ENCODE peak calls at places on chromosomes 3 and 15, in five cellular contexts. W is fibroblast of lung, K is IMR-90, X is DMS153, J is GM06990. D is an unnamed sample.

GRCh38 chr3:45730409-45731154 is 41.4 kb downstream of the SACM1L start:
- DNase-seq in W (no peak), K (no peak), X (no peak), J (no peak), D (no peak)

GRCh38 chr3:54139630-54140029 is 17.3 kb downstream of the CACNA2D3 start:
- DNase-seq in X (no peak), W (no peak), K (no peak), J (no peak), D (no peak)

GRCh38 chr3:18369561-18370185 is 55.5 kb downstream of the SATB1 start:
- DNase-seq in J (no peak), K (no peak), W (peak; percentile 19), X (peak; percentile 70), D (no peak)

GRCh38 chr15:56774356-56774755 is 41.0 kb upstream of the ZNF280D start:
- DNase-seq in K (no peak), J (no peak), W (no peak), X (no peak), D (no peak)

GRCh38 chr3:102346897-102347296 is 87.9 kb upstream of the ZPLD1 start:
- DNase-seq in W (no peak), K (no peak), J (no peak), X (no peak), D (no peak)

GRCh38 chr3:59519094-59519493 is 469.3 kb upstream of the CFAP20DC start:
- DNase-seq in X (no peak), K (no peak), W (no peak), J (no peak), D (no peak)

GRCh38 chr3:113428581-113428980 is 12.7 kb downstream of the CFAP44 start:
- DNase-seq in X (no peak), K (peak; percentile 8), J (no peak), W (peak; percentile 20), D (peak; percentile 2)

GRCh38 chr15:40930430-40931299 is 1.5 kb downstream of the DLL4 start:
- DNase-seq in X (no peak), K (peak; percentile 51), W (peak; percentile 31), J (peak; percentile 68), D (peak; percentile 36)

GRCh38 chr15:78208887-78209645 is 25.3 kb downstream of the ACSBG1 start:
- DNase-seq in K (no peak), J (no peak), X (no peak), W (no peak), D (no peak)

GRCh38 chr3:71978150-71978721 is 193.3 kb upstream of the PROK2 start:
- DNase-seq in J (peak; percentile 74), K (no peak), W (no peak), X (no peak), D (no peak)

GRCh38 chr3:72547183-72547582 is 301.1 kb downstream of the SHQ1 start:
- DNase-seq in J (no peak), W (no peak), K (no peak), X (no peak), D (no peak)

D was measured in choroid plexus epithelial cell.